ENCODE peak calls at places on chromosome 7, in four cellular contexts. F is HepG2, U is GM12878, P is K562. M is an unnamed sample.

GRCh38 chr7:78139335-78139734 is 340.8 kb downstream of the PHTF2 start:
- DNase-seq in F (no peak), U (no peak), P (no peak), M (no peak)

GRCh38 chr7:41319601-41320000 is 383.3 kb downstream of the INHBA start:
- DNase-seq in F (no peak), U (no peak), P (no peak), M (no peak)

GRCh38 chr7:151251328-151251925 is 2.9 kb upstream of the SMARCD3 start:
- DNase-seq in F (no peak), U (no peak), P (peak), M (peak)

GRCh38 chr7:91351374-91351773 is 87.1 kb downstream of the FZD1 start:
- DNase-seq in F (peak), U (no peak), P (no peak), M (no peak)

GRCh38 chr7:120944826-120945562 is 5.6 kb upstream of the ING3 start:
- DNase-seq in F (no peak), U (no peak), P (no peak), M (no peak)

GRCh38 chr7:5396999-5397656 is 26.5 kb downstream of the TNRC18 start:
- DNase-seq in F (peak), U (peak), P (no peak), M (peak)

GRCh38 chr7:19110026-19110777 is 7.2 kb downstream of the TWIST1 start:
- DNase-seq in F (no peak), U (no peak), P (no peak), M (no peak)

GRCh38 chr7:2750054-2750453 is 62.1 kb downstream of the AMZ1 start:
- DNase-seq in F (no peak), U (no peak), P (peak), M (no peak)

GRCh38 chr7:148697950-148698396 is 730 bp upstream of the CUL1 start:
- DNase-seq in F (no peak), U (no peak), P (no peak), M (no peak)

GRCh38 chr7:46786221-46786951 is 795.5 kb downstream of the TNS3 start:
- DNase-seq in F (no peak), U (no peak), P (no peak), M (no peak)

DNA sequence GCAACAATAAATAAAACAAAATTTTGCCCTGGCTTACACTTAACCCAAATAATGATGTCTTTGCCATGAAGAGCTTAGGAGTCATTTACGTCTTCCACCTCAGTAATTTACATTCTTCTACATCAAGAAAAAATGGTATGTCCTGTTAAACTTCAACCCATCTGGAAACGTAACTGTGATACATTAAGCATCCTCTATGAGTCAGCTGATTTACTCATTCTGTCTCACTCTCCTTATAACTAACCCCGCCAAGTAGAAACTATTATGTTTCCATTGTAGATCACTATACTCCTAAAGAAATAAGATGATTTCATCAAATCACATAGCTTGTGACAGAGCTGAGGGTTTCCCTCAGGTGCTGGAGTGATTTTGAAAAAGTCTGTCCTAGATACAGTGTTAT is 330.7 kb downstream of the CDC14C start:
- DNase-seq in F (no peak), U (no peak), P (no peak), M (no peak)
- TF ChIP-seq ESRRA in F (no peak), U (no peak), P (no peak), M (no peak)

DNA sequence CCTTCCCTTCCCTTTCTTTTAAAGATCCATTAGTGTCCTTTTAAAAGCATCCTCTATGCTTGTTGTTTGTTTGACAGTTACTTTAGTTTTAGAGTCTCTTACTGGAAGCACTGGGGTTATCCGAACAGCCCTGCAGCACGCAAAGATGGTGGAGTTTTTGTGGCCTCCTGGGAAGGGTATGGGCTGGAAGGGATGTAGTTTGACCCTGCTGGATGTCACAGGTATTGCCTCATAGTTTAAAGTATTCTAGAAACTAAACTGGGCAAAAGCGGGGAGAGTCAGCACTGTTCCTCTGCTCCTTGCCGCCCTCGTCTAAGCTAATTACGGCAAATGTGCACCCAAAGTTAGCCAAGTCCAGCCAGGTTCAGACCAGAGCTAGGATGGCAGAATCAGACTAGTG is 35.8 kb upstream of the GNAI1 start:
- DNase-seq in F (no peak), U (no peak), P (no peak), M (no peak)
- TF ChIP-seq CHD4 in F (no peak), U (no peak), P (no peak), M (no peak)

GRCh38 chr7:30170460-30171197 is 35.8 kb downstream of the MTURN start:
- DNase-seq in F (no peak), U (no peak), P (no peak), M (no peak)

GRCh38 chr7:30175171-30175570 is 40.4 kb downstream of the MTURN start:
- DNase-seq in F (no peak), U (no peak), P (no peak), M (no peak)

GRCh38 chr7:30173058-30173897 is 38.5 kb downstream of the MTURN start:
- DNase-seq in F (peak), U (no peak), P (peak), M (peak)

GRCh38 chr7:30171753-30172447 is 37.1 kb downstream of the MTURN start:
- DNase-seq in F (no peak), U (no peak), P (no peak), M (peak)

GRCh38 chr7:30172451-30172850 is 37.7 kb downstream of the MTURN start:
- DNase-seq in F (no peak), U (no peak), P (no peak), M (no peak)
- TF ChIP-seq ESRRA in F (no peak), U (no peak), P (no peak), M (no peak)

GRCh38 chr7:100167912-100168323 is 499 bp downstream of the GAL3ST4 start:
- DNase-seq in F (no peak), U (no peak), P (peak), M (no peak)
- TF ChIP-seq CHD4 in F (no peak), U (no peak), P (peak), M (no peak)

DNA sequence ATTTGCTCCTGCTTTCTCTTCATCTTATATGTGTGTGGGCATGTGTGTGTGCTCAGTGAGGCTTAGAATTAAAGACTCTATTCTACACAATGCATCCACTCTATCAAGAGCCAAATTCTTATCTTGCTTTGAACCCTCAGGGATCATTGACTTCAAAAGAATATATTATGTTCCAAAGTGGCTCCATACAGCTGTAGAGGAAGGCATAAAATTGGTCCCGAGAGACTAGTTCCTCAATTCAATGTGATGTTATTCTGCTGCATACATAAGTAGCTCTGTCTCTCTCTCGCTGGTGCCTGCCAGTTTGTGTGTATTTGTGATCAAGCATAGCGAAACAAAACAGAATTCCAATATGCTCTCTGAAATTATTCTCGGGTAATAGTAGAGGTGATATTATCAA is 997.9 kb upstream of the POT1 start:
- DNase-seq in F (no peak), U (no peak), P (no peak), M (no peak)
- TF ChIP-seq ESRRA in F (no peak), U (no peak), P (no peak), M (no peak)

DNA sequence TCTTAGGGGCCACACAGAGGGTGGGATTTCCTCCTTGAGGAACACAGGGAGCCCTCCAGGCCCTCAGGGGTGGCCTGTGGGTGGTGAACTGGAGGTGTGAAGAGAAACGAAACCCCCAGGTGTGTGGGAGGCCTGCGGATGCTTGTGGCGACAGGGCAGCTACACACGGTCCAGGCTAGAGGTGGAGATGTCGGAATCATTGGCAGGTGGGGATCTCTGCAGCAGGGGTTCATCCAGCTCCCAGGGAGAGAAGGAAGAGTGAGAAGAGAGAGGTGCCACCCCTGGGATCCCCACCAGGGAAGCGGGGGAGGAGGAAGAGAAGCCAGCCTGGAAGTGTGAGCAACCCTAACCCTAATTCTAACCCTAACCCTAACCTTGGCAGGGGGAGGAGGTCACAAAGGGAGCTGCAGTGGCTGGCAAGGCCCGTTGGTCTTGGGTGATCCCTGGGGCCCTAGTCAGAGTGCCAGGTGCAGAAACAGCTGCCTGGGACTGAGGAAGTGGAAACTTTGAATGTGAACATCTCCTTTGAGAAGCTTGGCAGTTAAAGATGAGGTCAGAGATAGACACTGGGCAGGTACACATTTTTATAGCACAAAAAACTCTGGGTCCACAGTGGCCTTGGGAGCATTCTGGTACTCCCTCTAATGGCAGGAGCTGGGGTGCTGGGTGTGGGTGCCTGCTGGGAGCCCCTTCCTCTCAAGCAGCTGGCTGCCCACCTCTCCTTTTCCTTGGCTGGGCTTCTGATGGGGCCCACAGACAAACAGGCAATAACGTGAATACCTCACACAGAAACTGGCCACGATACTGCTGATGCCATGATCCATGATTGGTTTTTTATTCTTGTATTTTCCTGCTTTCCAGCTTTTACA is 6.8 kb upstream of the AEBP1 start:
- DNase-seq in F (no peak), U (peak), P (no peak), M (no peak)
- TF ChIP-seq CHD4 in F (no peak), U (no peak), P (no peak), M (no peak)